ENCODE peak calls at places on chromosomes 11 and 22, in nine cellular contexts. U, H, M, B, F, T, E, Y and X are unnamed samples. For H3K9me3, the result is how much of the 10 kb centered on the place peaks cover.

GRCh38 chr11:13311570-13311969 is 34.0 kb downstream of the BMAL1 start:
- DNase-seq in B (no peak), F (no peak), T (no peak), M (no peak), H (no peak), Y (no peak), E (no peak), U (no peak), X (no peak)

GRCh38 chr22:45582236-45582954 is 79.7 kb downstream of the FBLN1 start:
- DNase-seq in E (no peak), U (no peak), H (no peak), B (peak), Y (no peak), F (no peak), M (no peak), T (no peak), X (no peak)

GRCh38 chr11:115502636-115503082 is 1.6 kb downstream of the CADM1 start:
- DNase-seq in T (no peak), B (no peak), F (no peak), H (no peak), E (peak), U (no peak), M (no peak), Y (no peak), X (no peak)

GRCh38 chr11:117152066-117152465 is 8.0 kb downstream of the PAFAH1B2 start:
- DNase-seq in B (no peak), U (no peak), H (no peak), E (no peak), T (no peak), F (no peak), Y (no peak), M (no peak), X (no peak)

GRCh38 chr22:25197335-25197734 is 2.3 kb upstream of the CRYBB3 start:
- DNase-seq in B (no peak), T (no peak), M (no peak), Y (no peak), E (no peak), U (no peak), F (no peak), H (peak), X (no peak)

GRCh38 chr11:37770145-37770544 is 1172.1 kb upstream of the RAG2 start:
- DNase-seq in E (no peak), M (no peak), T (no peak), Y (no peak), B (no peak), F (no peak), U (no peak), H (no peak), X (no peak)

GRCh38 chr11:101583180-101584128 is at the start of gene TRPC6:
- DNase-seq in T (peak), B (no peak), E (no peak), Y (no peak), U (no peak), H (peak), F (peak), M (peak), X (no peak)

GRCh38 chr11:115933564-115933963 is 429.3 kb upstream of the CADM1 start:
- DNase-seq in B (no peak), T (no peak), E (no peak), U (no peak), Y (no peak), H (no peak), F (no peak), M (peak), X (no peak)

GRCh38 chr11:47259178-47259977 is 1.6 kb downstream of the NR1H3 start:
- DNase-seq in B (no peak), H (no peak), U (no peak), Y (no peak), M (peak), E (no peak), F (peak), T (peak), X (no peak)

GRCh38 chr11:131928992-131929391 is 558.6 kb downstream of the NTM start:
- DNase-seq in F (no peak), T (no peak), H (peak), M (no peak), B (no peak), E (no peak), U (no peak), Y (no peak), X (no peak)

GRCh38 chr11:100920571-100920970 is 209.0 kb downstream of the PGR start:
- DNase-seq in U (no peak), E (no peak), B (no peak), T (no peak), H (no peak), Y (no peak), M (no peak), F (no peak), X (no peak)

GRCh38 chr11:118175031-118175531 is 1.4 kb downstream of the SCN2B start:
- DNase-seq in F (no peak), T (no peak), E (no peak), B (no peak), U (no peak), M (no peak), H (no peak), Y (no peak), X (no peak)

GRCh38 chr11:58731819-58732218 is at the start of gene GLYAT:
- DNase-seq in Y (no peak), T (no peak), U (no peak), E (no peak), B (no peak), H (no peak), M (no peak), F (no peak), X (no peak)

GRCh38 chr11:58730507-58731089 is 1.1 kb downstream of the GLYAT start:
- DNase-seq in E (no peak), Y (no peak), U (no peak), B (no peak), M (no peak), H (no peak), F (no peak), T (no peak), X (no peak)

GRCh38 chr11:58740447-58740846 is 8.7 kb upstream of the GLYAT start:
- DNase-seq in H (peak), U (no peak), M (no peak), Y (no peak), F (no peak), E (no peak), T (no peak), B (no peak), X (no peak)

GRCh38 chr11:58739725-58740430 is 8.1 kb upstream of the GLYAT start:
- DNase-seq in B (no peak), U (no peak), Y (no peak), M (no peak), T (no peak), E (no peak), F (no peak), H (no peak), X (no peak)

DNA sequence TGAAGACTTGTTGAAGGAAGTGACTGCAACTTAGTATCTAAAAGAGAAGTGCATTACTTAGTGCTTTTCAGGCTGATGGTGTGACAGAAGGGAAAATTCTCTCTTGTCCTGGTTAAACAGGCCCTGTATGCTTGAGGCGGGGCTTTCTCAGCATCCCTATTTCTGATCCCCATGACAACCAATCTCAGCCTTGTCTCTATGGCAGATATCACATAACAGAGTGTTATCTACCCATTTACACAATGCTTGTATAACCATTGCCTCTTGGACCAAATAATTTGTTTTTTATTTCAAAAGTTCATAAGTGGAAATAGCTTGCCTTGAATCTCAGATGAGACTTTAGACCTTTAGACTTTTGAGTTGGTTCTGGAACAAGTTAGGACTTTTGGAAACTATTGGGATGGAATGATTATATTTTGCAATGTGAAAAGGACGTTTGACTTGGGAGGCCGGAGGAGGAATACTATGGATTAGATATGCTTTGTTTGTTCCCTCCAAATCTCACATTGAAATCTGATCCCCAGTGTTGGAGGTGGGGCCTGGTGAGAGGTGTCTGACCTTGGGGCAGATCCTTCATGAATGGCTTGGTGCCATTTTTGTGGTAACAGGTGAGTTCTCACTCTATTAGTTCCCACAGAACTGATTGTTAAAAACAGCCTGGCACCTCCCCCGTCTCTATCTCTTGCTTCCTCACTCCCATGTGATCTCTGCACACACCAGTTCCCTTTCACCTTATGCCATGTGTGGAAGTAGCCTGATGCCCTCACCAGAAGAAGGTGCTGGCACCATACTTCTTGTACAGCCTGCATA is 3.1 kb upstream of the GLYAT start:
- DNase-seq in H (no peak), U (no peak), M (no peak), Y (no peak), F (no peak), E (no peak), B (no peak), T (no peak), X (no peak)
- H3K9me3 ChIP-seq in H (under half), U (under half), M (under half), Y (under half), F (under half), E (under half), B (under half), T (under half), X (under half)

DNA sequence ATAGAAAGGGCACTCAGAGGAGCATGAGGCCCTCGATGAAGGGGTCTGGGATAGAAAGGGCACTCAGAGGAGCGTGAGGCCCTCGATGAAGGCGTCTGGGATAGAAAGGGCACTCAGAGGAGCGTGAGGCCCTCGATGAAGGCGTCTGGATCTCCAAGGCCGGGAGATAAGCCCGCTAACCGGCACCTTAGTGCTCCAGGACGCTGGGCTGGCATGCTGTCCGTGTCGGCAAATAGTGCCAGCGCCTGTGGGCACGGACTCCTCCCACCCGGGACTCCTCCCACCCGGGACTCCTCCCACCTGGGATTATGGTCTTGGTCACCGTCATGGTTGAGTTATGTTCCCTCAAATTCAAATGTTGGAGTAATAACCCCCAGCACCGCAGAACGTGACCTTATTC is 725.3 kb downstream of the BRD1 start:
- DNase-seq in E (no peak), F (no peak), U (no peak), T (no peak), Y (no peak), H (peak), M (no peak), B (no peak), X (no peak)
- H3K9me3 ChIP-seq in E (under half), F (under half), U (under half), T (under half), Y (under half), H (under half), M (under half), B (under half), X (under half)

DNA sequence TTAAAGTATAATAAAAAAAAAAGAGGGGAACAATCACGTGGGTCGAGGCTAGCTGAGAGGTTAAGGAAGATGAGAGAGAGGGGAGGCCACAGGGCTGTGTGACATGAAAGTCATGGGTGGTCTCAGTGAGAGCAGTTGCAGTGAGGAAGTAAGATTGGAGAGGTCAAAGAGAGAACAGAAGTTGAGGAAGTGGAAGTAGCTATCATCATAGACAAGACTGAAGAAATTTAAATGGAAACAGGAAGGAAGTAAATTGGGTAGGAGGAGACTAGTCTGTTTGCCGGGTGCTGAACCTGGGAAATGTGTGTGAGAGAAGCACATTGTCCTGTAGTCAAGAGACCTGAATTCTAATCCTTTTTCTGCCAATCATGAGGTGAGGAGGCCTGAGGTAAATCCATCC is 79.9 kb upstream of the CD44 start:
- DNase-seq in F (no peak), Y (no peak), E (no peak), B (no peak), M (no peak), H (no peak), U (no peak), T (no peak), X (no peak)
- H3K9me3 ChIP-seq in F (under half), Y (under half), E (under half), B (under half), M (under half), H (under half), U (under half), T (under half), X (under half)

GRCh38 chr22:48836673-48837340 is 990.9 kb downstream of the BRD1 start:
- DNase-seq in Y (no peak), F (no peak), T (no peak), H (peak), U (no peak), E (no peak), M (no peak), B (peak), X (no peak)
- H3K9me3 ChIP-seq in Y (under half), F (under half), T (under half), H (under half), U (under half), E (under half), M (under half), B (under half), X (under half)

GRCh38 chr11:2647167-2647566 is 52.6 kb downstream of the KCNQ1OT1 start:
- DNase-seq in T (no peak), H (no peak), B (no peak), F (no peak), U (no peak), Y (no peak), E (no peak), M (no peak), X (no peak)

GRCh38 chr11:2647953-2648352 is 51.8 kb downstream of the KCNQ1OT1 start:
- DNase-seq in H (no peak), B (no peak), E (no peak), T (no peak), Y (no peak), U (no peak), F (no peak), M (no peak), X (no peak)

GRCh38 chr11:2643746-2644145 is 56.0 kb downstream of the KCNQ1OT1 start:
- DNase-seq in B (no peak), T (no peak), M (no peak), H (no peak), Y (no peak), F (no peak), E (no peak), U (no peak), X (no peak)

GRCh38 chr11:2645779-2646118 is 54.0 kb downstream of the KCNQ1OT1 start:
- DNase-seq in F (no peak), Y (no peak), E (no peak), U (no peak), T (no peak), M (no peak), H (no peak), B (no peak), X (no peak)

DNA sequence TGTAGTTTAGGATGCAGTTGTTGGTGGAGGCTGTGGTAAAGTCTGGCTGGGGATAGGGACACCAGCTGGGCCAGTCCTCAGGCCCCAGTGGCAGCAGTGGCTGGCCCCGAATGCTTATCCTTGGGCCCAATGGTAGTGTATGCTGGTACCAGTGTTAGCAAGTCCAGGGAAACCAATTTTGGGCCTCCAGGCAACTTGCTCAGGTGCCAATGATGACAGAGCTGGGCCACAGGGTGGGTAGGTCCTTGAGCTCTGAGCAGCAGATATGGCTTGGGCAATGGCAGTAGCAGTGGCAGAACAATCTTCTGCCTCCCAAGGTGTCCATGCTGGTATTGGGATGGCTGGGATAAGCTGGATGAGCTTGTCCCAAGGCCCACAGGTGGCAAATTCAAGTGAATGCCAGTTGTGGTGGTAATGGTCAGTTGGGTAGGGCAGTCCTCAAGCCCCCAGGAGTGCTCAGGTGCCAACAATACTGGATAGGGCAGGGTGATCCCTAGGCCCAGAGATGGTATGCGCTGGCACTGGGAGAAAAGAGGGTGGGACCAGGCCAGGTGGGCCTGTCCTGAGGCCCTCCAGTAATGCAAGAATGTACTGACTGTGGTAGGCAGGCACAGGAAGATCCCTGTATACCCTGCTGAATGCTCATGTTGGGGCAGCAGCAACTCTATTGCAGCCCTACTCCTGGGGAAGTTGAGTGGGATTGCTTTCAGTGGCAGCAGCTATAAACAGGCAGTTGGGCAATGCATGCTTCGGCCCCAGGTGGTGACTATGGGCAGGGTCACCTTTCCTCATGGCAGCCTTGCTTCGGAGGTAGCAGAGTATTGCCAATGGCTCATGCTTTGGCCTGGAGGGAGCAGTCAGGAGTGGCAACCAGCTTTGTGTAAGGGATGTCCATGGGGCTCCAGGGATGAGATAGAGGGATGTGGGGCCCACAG is 54.7 kb downstream of the KCNQ1OT1 start:
- DNase-seq in H (no peak), E (no peak), Y (no peak), F (no peak), B (no peak), T (no peak), U (no peak), M (no peak), X (no peak)
- H3K9me3 ChIP-seq in H (under half), E (half or more), Y (under half), F (half or more), B (half or more), T (under half), U (under half), M (under half), X (half or more)

GRCh38 chr22:32858121-32858703 is 56.7 kb downstream of the TIMP3 start:
- DNase-seq in Y (no peak), T (no peak), H (no peak), B (no peak), U (no peak), F (no peak), E (no peak), M (no peak), X (no peak)
- H3K9me3 ChIP-seq in Y (under half), T (under half), H (under half), B (under half), U (under half), F (under half), E (under half), M (under half), X (under half)